ENCODE peak calls at places on chromosome 2, in ten cellular contexts. W is fibroblast of villous mesenchyme, X is colonic mucosa, N is AG04449, A is pancreas, C is mammary epithelial cell, Q is right atrium auricular region, I is HCT116, K is IMR-90, Y is heart right ventricle. U is an unnamed sample.

GRCh38 chr2:191226196-191226595 is 19.0 kb upstream of the MYO1B start:
- DNase-seq in X (no peak), N (no peak), A (no peak), W (peak), C (no peak), Y (peak), I (no peak), K (peak), Q (no peak), U (no peak)

GRCh38 chr2:181805228-181806038 is 86.1 kb upstream of the ITPRID2 start:
- DNase-seq in A (no peak), X (no peak), N (peak), I (no peak), Y (no peak), C (no peak), W (peak), Q (no peak), K (peak), U (no peak)

GRCh38 chr2:206154197-206154596 is 5.0 kb downstream of the NDUFS1 start:
- DNase-seq in I (no peak), A (no peak), Q (no peak), Y (no peak), W (peak), N (no peak), C (no peak), K (no peak), X (no peak), U (no peak)

GRCh38 chr2:191451116-191451515 is 205.9 kb downstream of the MYO1B start:
- DNase-seq in Q (no peak), W (no peak), Y (no peak), X (no peak), I (no peak), A (no peak), C (no peak), N (no peak), K (no peak), U (no peak)

GRCh38 chr2:106264203-106264602 is 70.1 kb upstream of the UXS1 start:
- DNase-seq in Q (no peak), X (no peak), Y (no peak), I (no peak), A (no peak), N (no peak), K (no peak), W (no peak), C (no peak), U (no peak)

GRCh38 chr2:175207741-175208438 is 26.4 kb upstream of the ATP5MC3 start:
- DNase-seq in N (no peak), K (no peak), W (no peak), A (peak), Y (peak), X (no peak), Q (peak), I (no peak), C (no peak), U (no peak)

GRCh38 chr2:160114020-160114419 is 51.6 kb upstream of the PLA2R1 start:
- DNase-seq in K (no peak), A (no peak), I (no peak), W (no peak), Q (no peak), C (no peak), N (no peak), X (no peak), Y (no peak), U (no peak)

GRCh38 chr2:111900859-111901258 is 2.5 kb downstream of the MERTK start:
- DNase-seq in A (peak), W (peak), C (peak), K (peak), Q (no peak), I (no peak), Y (peak), X (peak), N (no peak), U (no peak)

GRCh38 chr2:7745369-7745768 is 828.2 kb downstream of the RNF144A start:
- DNase-seq in I (no peak), K (no peak), A (no peak), C (no peak), W (no peak), N (no peak), X (no peak), Q (no peak), Y (no peak), U (no peak)

GRCh38 chr2:33496150-33496549 is 19.7 kb downstream of the RASGRP3 start:
- DNase-seq in X (no peak), Y (no peak), N (peak), W (peak), I (no peak), A (no peak), C (no peak), Q (no peak), K (peak), U (no peak)

GRCh38 chr2:201254331-201254730 is 6.0 kb upstream of the CASP8 start:
- DNase-seq in I (no peak), X (peak), W (peak), N (no peak), K (peak), Y (no peak), A (peak), C (peak), Q (no peak), U (no peak)

GRCh38 chr2:96138146-96139145 is at the start of gene ASTL:
- DNase-seq in W (peak), Q (no peak), K (peak), N (no peak), A (peak), X (peak), Y (no peak), I (no peak), C (peak), U (peak)

GRCh38 chr2:174873457-174873856 is 109.2 kb upstream of the CHRNA1 start:
- DNase-seq in I (no peak), X (no peak), A (no peak), N (peak), Y (no peak), K (peak), C (no peak), Q (no peak), W (no peak), U (no peak)

GRCh38 chr2:674319-674985 is 2.8 kb downstream of the TMEM18 start:
- DNase-seq in X (no peak), W (no peak), K (no peak), N (no peak), Y (no peak), I (no peak), C (no peak), A (no peak), Q (no peak), U (no peak)

GRCh38 chr2:176022048-176022447 is 20.0 kb upstream of the LNPK start:
- DNase-seq in X (no peak), W (no peak), K (no peak), N (no peak), I (no peak), C (no peak), A (no peak), Y (no peak), Q (no peak), U (no peak)

GRCh38 chr2:47072728-47073191 is 82.3 kb downstream of the STPG4 start:
- DNase-seq in I (no peak), C (no peak), K (no peak), X (peak), Q (no peak), Y (peak), A (no peak), W (no peak), N (no peak), U (no peak)

GRCh38 chr2:219399716-219400478 is 12.2 kb upstream of the DNPEP start:
- DNase-seq in I (no peak), W (no peak), A (no peak), X (no peak), N (no peak), Y (no peak), K (no peak), Q (no peak), C (no peak), U (no peak)

GRCh38 chr2:60046529-60046928 is 506.9 kb downstream of the BCL11A start:
- DNase-seq in N (no peak), I (no peak), X (no peak), K (no peak), Y (no peak), A (no peak), C (no peak), W (no peak), Q (no peak), U (no peak)

GRCh38 chr2:128809256-128809636 is 490.6 kb upstream of the HS6ST1 start:
- DNase-seq in I (no peak), C (peak), X (no peak), Y (no peak), N (no peak), K (peak), A (no peak), W (no peak), Q (no peak), U (no peak)

GRCh38 chr2:143725425-143725824 is 596.2 kb downstream of the ARHGAP15 start:
- DNase-seq in A (no peak), W (no peak), K (no peak), C (no peak), X (no peak), I (no peak), Y (no peak), N (no peak), Q (no peak), U (no peak)

GRCh38 chr2:21175895-21176646 is 52.3 kb downstream of the TDRD15 start:
- DNase-seq in I (no peak), A (no peak), Q (no peak), C (no peak), Y (peak), K (peak), X (no peak), W (peak), N (no peak), U (no peak)

GRCh38 chr2:223306371-223306770 is 254.4 kb downstream of the KCNE4 start:
- DNase-seq in W (peak), N (no peak), K (peak), C (no peak), A (no peak), Y (no peak), I (peak), Q (no peak), X (no peak), U (no peak)

GRCh38 chr2:209340522-209340921 is 83.3 kb upstream of the MAP2 start:
- DNase-seq in A (no peak), Q (no peak), Y (no peak), W (no peak), C (peak), K (no peak), N (no peak), X (no peak), I (peak), U (no peak)

GRCh38 chr2:6654279-6654678 is 211.4 kb downstream of the CMPK2 start:
- DNase-seq in X (no peak), W (no peak), I (no peak), Y (no peak), A (no peak), K (no peak), Q (no peak), C (no peak), N (no peak), U (no peak)

GRCh38 chr2:105134076-105134475 is 96.2 kb downstream of the MRPS9 start:
- DNase-seq in I (no peak), Q (no peak), W (no peak), Y (no peak), N (no peak), K (peak), X (no peak), A (no peak), C (no peak), U (no peak)

GRCh38 chr2:207492461-207492860 is 37.3 kb upstream of the CREB1 start:
- DNase-seq in Q (no peak), C (no peak), W (no peak), N (no peak), A (no peak), I (no peak), Y (no peak), K (no peak), X (no peak), U (no peak)

GRCh38 chr2:200593905-200594304 is 8.1 kb downstream of the AOX1 start:
- DNase-seq in K (no peak), I (no peak), Y (no peak), X (no peak), C (no peak), W (peak), Q (no peak), N (no peak), A (no peak), U (no peak)

GRCh38 chr2:120734930-120735611 is 597 bp upstream of the GLI2 start:
- DNase-seq in N (no peak), X (peak), Y (no peak), W (peak), I (no peak), K (peak), C (no peak), Q (peak), A (no peak), U (no peak)
- H3K4me3 ChIP-seq in N (peak), X (no peak), Y (peak), W (peak), I (peak), K (peak), C (no peak), Q (peak), A (peak), U (peak)

GRCh38 chr2:100140582-100140981 is 1.8 kb downstream of the AFF3 start:
- DNase-seq in W (no peak), X (no peak), K (no peak), I (no peak), N (no peak), Q (no peak), Y (no peak), A (no peak), C (no peak), U (no peak)

GRCh38 chr2:100136310-100136709 is 6.1 kb downstream of the AFF3 start:
- DNase-seq in A (no peak), Q (no peak), N (no peak), W (no peak), I (no peak), C (no peak), K (no peak), Y (no peak), X (no peak), U (no peak)

GRCh38 chr2:100139114-100139513 is 3.3 kb downstream of the AFF3 start:
- DNase-seq in W (no peak), N (no peak), A (no peak), Q (no peak), K (no peak), C (no peak), X (no peak), Y (no peak), I (no peak), U (no peak)

GRCh38 chr2:100137318-100137717 is 5.1 kb downstream of the AFF3 start:
- DNase-seq in A (no peak), N (no peak), I (no peak), K (no peak), X (no peak), Y (no peak), C (no peak), W (no peak), Q (no peak), U (no peak)

DNA sequence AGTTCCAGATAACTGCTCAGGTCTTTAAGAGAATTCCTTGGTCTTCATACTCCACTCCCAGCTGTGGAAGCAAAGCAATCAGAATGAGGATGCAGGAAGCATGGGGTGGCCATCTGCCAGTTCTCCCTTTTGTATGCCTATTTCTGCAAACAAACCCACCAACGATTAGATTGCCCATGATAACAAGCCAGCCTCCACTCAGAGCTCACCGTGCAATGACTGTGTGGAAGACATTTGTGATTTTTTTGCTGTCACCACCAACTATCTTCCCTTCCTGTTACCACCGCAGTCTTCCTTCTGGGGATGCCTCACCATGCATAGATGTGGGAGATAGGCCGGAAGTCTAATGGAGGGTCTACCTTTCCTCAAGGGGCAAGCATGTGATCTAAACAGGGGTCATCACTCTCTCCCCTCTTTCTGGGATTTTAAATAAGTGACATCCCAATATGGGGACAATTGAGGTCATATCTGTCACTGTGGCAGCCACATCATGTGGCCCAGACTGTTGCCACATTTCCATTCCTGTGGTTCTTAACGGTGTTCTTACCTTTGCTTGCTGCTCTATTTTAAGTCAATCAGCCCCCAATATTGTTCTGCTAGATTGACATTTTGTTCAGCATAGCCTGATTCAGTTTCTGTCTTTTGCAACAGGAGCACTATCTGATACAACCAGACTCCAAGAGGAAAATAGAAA is 4.4 kb downstream of the AFF3 start:
- DNase-seq in X (no peak), Q (no peak), A (no peak), I (no peak), Y (no peak), C (no peak), W (no peak), N (no peak), K (no peak), U (no peak)
- H3K4me3 ChIP-seq in X (no peak), Q (no peak), A (no peak), I (no peak), Y (no peak), C (no peak), W (no peak), N (no peak), K (no peak), U (no peak)

GRCh38 chr2:125535089-125535488 is 1120.9 kb upstream of the GYPC start:
- DNase-seq in W (no peak), I (no peak), K (no peak), Q (no peak), Y (no peak), N (no peak), C (no peak), X (no peak), A (no peak), U (no peak)
- H3K4me3 ChIP-seq in W (no peak), I (no peak), K (no peak), Q (no peak), Y (no peak), N (no peak), C (no peak), X (no peak), A (no peak), U (no peak)

GRCh38 chr2:152183381-152184073 is 8.0 kb upstream of the STAM2 start:
- DNase-seq in C (no peak), W (peak), Y (no peak), N (no peak), X (no peak), A (no peak), I (no peak), K (no peak), Q (no peak), U (no peak)
- H3K4me3 ChIP-seq in C (no peak), W (no peak), Y (no peak), N (no peak), X (no peak), A (no peak), I (no peak), K (no peak), Q (no peak), U (no peak)